ENCODE peak calls at places on chromosome 2, in ten cellular contexts. U is EH, S is hypothalamus, K is putamen, I is breast epithelium, W is iris pigment epithelial cell, P is chondrocyte, B is NCI-H774, R is WERI-Rb-1, L is dermis blood vessel endothelial cell. E is an unnamed sample.

GRCh38 chr2:102013200-102014040 is 21.7 kb downstream of the IL1R2 start:
- DNase-seq in U (no peak), S (no peak), K (no peak), I (no peak), W (peak), P (no peak), B (no peak), R (no peak), L (no peak), E (no peak)

GRCh38 chr2:54015809-54016703 is 45.3 kb upstream of the PSME4 start:
- DNase-seq in U (peak), S (no peak), K (no peak), I (no peak), W (peak), P (no peak), B (peak), R (no peak), L (no peak), E (peak)

GRCh38 chr2:177724398-177725287 is 332.1 kb downstream of the AGPS start:
- DNase-seq in U (peak), S (no peak), K (peak), I (no peak), W (peak), P (no peak), B (peak), R (peak), L (peak), E (peak)

GRCh38 chr2:99652862-99653261 is 163.0 kb upstream of the REV1 start:
- DNase-seq in U (no peak), S (no peak), K (no peak), I (no peak), W (no peak), P (no peak), B (no peak), R (no peak), L (no peak), E (no peak)

GRCh38 chr2:28413896-28414290 is 21.2 kb downstream of the FOSL2 start:
- DNase-seq in U (no peak), S (no peak), K (no peak), I (no peak), W (no peak), P (no peak), B (no peak), R (no peak), L (no peak), E (no peak)

GRCh38 chr2:150339951-150340350 is 147.5 kb downstream of the RND3 start:
- DNase-seq in U (peak), S (no peak), K (no peak), I (no peak), W (peak), P (no peak), B (peak), R (peak), L (no peak), E (no peak)

GRCh38 chr2:102480273-102480672 is 7.2 kb downstream of the SLC9A4 start:
- DNase-seq in U (no peak), S (no peak), K (no peak), I (no peak), W (no peak), P (no peak), B (no peak), R (no peak), L (no peak), E (no peak)

GRCh38 chr2:173058097-173058496 is 17.5 kb upstream of the MAP3K20 start:
- DNase-seq in U (peak), S (no peak), K (no peak), I (no peak), W (no peak), P (no peak), B (no peak), R (no peak), L (no peak), E (no peak)

GRCh38 chr2:145653553-145653952 is 1133.6 kb upstream of the ZEB2 start:
- DNase-seq in U (no peak), S (no peak), K (no peak), I (no peak), W (peak), P (no peak), B (no peak), R (no peak), L (no peak), E (no peak)

GRCh38 chr2:56613917-56614316 is 430.1 kb downstream of the CCDC85A start:
- DNase-seq in U (peak), S (no peak), K (no peak), I (no peak), W (peak), P (no peak), B (no peak), R (no peak), L (no peak), E (no peak)

GRCh38 chr2:220936641-220937197 is 635.4 kb downstream of the EPHA4 start:
- DNase-seq in U (no peak), S (no peak), K (no peak), I (no peak), W (no peak), P (no peak), B (no peak), R (no peak), L (no peak), E (no peak)

GRCh38 chr2:96847586-96847985 is 3.8 kb upstream of the ANKRD23 start:
- DNase-seq in U (no peak), S (no peak), K (no peak), I (no peak), W (no peak), P (no peak), B (no peak), R (no peak), L (no peak), E (no peak)

GRCh38 chr2:15940661-15941482 is 522 bp downstream of the MYCN start:
- DNase-seq in U (no peak), S (no peak), K (peak), I (no peak), W (peak), P (peak), B (no peak), R (peak), L (peak), E (no peak)

GRCh38 chr2:207252979-207253640 is 87.4 kb upstream of the KLF7 start:
- DNase-seq in U (peak), S (no peak), K (no peak), I (no peak), W (peak), P (no peak), B (peak), R (peak), L (no peak), E (no peak)

GRCh38 chr2:181626671-181627070 is 30.2 kb downstream of the CERKL start:
- DNase-seq in U (no peak), S (no peak), K (no peak), I (no peak), W (no peak), P (no peak), B (no peak), R (no peak), L (no peak), E (no peak)

GRCh38 chr2:25557179-25558036 is 116.0 kb downstream of the DTNB start:
- DNase-seq in U (no peak), S (no peak), K (no peak), I (no peak), W (no peak), P (no peak), B (no peak), R (no peak), L (no peak), E (no peak)

GRCh38 chr2:169623224-169623623 is 39.1 kb downstream of the PPIG start:
- DNase-seq in U (no peak), S (no peak), K (no peak), I (no peak), W (peak), P (no peak), B (no peak), R (no peak), L (no peak), E (no peak)

GRCh38 chr2:7014201-7014640 is 97.0 kb downstream of the RNF144A start:
- DNase-seq in U (no peak), S (peak), K (peak), I (no peak), W (peak), P (no peak), B (no peak), R (peak), L (peak), E (no peak)

GRCh38 chr2:134692461-134692860 is 26.3 kb downstream of the TMEM163 start:
- DNase-seq in U (no peak), S (no peak), K (no peak), I (no peak), W (no peak), P (no peak), B (no peak), R (peak), L (no peak), E (no peak)

GRCh38 chr2:424306-425172 is 136.6 kb upstream of the ALKAL2 start:
- DNase-seq in U (no peak), S (no peak), K (no peak), I (no peak), W (peak), P (no peak), B (no peak), R (no peak), L (no peak), E (peak)

E was measured in SJSA1.